ENCODE peak calls at places on chromosomes 16 and 17, in ten cellular contexts. J is stimulated activated CD8-positive, alpha-beta memory T cell treated with anti-CD3 and anti-CD28 coated beads, Interleukin-4, amount 100 ng/mL, for 1 hour; U is stimulated activated CD4-positive, alpha-beta T cell treated with anti-CD3 and anti-CD28 coated beads, Interleukin-1b, Interleukin-23, amount 100 ng/mL, for 24 hours; E is mucosa of descending colon; L is GM23248; C is HEK293T; H is T-helper 2 cell treated with Interferon-gamma antibody and Interleukin-4, amounts not matched to agents 5 μg/mL and 100 μg/mL, for 36 hours; F is activated CD4-positive, CD25-positive, alpha-beta regulatory T cell; O is NCI-H2081; X is substantia nigra. V is an unnamed sample.

GRCh38 chr17:78038748-78039288 is 80.3 kb downstream of the TNRC6C start:
- DNase-seq in O (no peak), H (no peak), L (no peak), F (no peak), X (no peak), U (no peak), C (no peak), J (no peak), E (no peak), V (no peak)

GRCh38 chr16:2819179-2819938 is 2.3 kb downstream of the PRSS21 start:
- DNase-seq in L (no peak), O (no peak), U (no peak), F (no peak), E (no peak), X (no peak), J (no peak), H (no peak), C (no peak), V (no peak)

GRCh38 chr17:72560303-72561247 is 439.8 kb downstream of the SOX9 start:
- DNase-seq in U (no peak), X (peak), F (peak), E (peak), L (peak), C (peak), J (no peak), H (peak), O (peak), V (peak)

GRCh38 chr17:27810211-27810901 is 10.0 kb upstream of the NOS2 start:
- DNase-seq in O (no peak), C (no peak), H (peak), L (no peak), F (peak), X (no peak), J (no peak), E (no peak), U (peak), V (no peak)

GRCh38 chr17:19753661-19754463 is 5.8 kb upstream of the ALDH3A1 start:
- DNase-seq in U (no peak), C (no peak), J (no peak), L (peak), E (peak), H (no peak), F (no peak), X (peak), O (no peak), V (no peak)

GRCh38 chr16:57945740-57946138 is 25.2 kb downstream of the CNGB1 start:
- DNase-seq in F (no peak), U (no peak), L (peak), H (no peak), O (no peak), J (no peak), E (no peak), C (no peak), X (no peak), V (no peak)

GRCh38 chr17:65742433-65743312 is 181.2 kb upstream of the AXIN2 start:
- DNase-seq in F (no peak), X (no peak), O (no peak), L (peak), E (no peak), H (no peak), C (no peak), J (no peak), U (no peak), V (no peak)

GRCh38 chr16:68387301-68387700 is 61.0 kb downstream of the SMPD3 start:
- DNase-seq in L (no peak), U (no peak), X (no peak), C (no peak), E (peak), F (no peak), O (no peak), J (no peak), H (no peak), V (no peak)

GRCh38 chr17:50198026-50198669 is 3.3 kb downstream of the COL1A1 start:
- DNase-seq in X (peak), L (peak), F (peak), E (peak), J (no peak), O (no peak), U (peak), C (peak), H (peak), V (peak)

GRCh38 chr17:71032746-71033273 is 863.5 kb downstream of the KCNJ2 start:
- DNase-seq in F (no peak), H (no peak), E (no peak), L (no peak), J (no peak), O (peak), X (no peak), C (peak), U (no peak), V (no peak)

GRCh38 chr17:45440161-45440859 is 7.6 kb upstream of the ARHGAP27 start:
- DNase-seq in F (no peak), H (no peak), X (no peak), O (peak), C (no peak), J (no peak), L (peak), U (no peak), E (no peak), V (no peak)

GRCh38 chr17:68457168-68457538 is at the start of gene WIPI1:
- DNase-seq in F (peak), O (no peak), H (no peak), U (no peak), J (no peak), C (no peak), E (peak), L (no peak), X (peak), V (no peak)

GRCh38 chr16:23408242-23409201 is 44.5 kb downstream of the COG7 start:
- DNase-seq in F (no peak), H (no peak), E (peak), O (peak), J (no peak), U (no peak), C (peak), X (peak), L (peak), V (peak)

GRCh38 chr17:74949455-74950115 is 13.9 kb downstream of the OTOP3 start:
- DNase-seq in J (no peak), C (no peak), F (no peak), L (no peak), O (no peak), E (no peak), H (no peak), U (no peak), X (no peak), V (no peak)

GRCh38 chr17:78708510-78708973 is 73.5 kb downstream of the CYTH1 start:
- DNase-seq in J (peak), C (peak), U (peak), X (peak), L (peak), H (peak), E (peak), F (no peak), O (peak), V (peak)